ENCODE peak calls at places on chromosomes 6 and 20, in six cellular contexts. W is sigmoid colon, H is tibial nerve, Y is H1, Z is ovary, B is transverse colon. M is an unnamed sample. For H3K4me1, the result is how much of the 10 kb centered on the place peaks cover.

GRCh38 chr20:21808863-21809664 is 103.6 kb downstream of the PAX1 start:
- DNase-seq in W (no peak), H (peak), Y (peak), Z (no peak), B (peak), M (peak)

GRCh38 chr20:24910461-24910860 is 38.6 kb upstream of the CST7 start:
- DNase-seq in W (no peak), H (peak), Y (peak), Z (no peak), B (no peak), M (no peak)

GRCh38 chr6:111740506-111740905 is 132.7 kb downstream of the FYN start:
- DNase-seq in W (no peak), H (no peak), Y (no peak), Z (no peak), B (no peak), M (no peak)

GRCh38 chr6:151054304-151054703 is 185.5 kb upstream of the AKAP12 start:
- DNase-seq in W (no peak), H (peak), Y (no peak), Z (peak), B (no peak), M (no peak)

GRCh38 chr20:11000416-11000815 is 326.6 kb upstream of the JAG1 start:
- DNase-seq in W (no peak), H (no peak), Y (no peak), Z (no peak), B (no peak), M (no peak)

GRCh38 chr6:165659945-165660862 is 2.8 kb downstream of the PDE10A start:
- DNase-seq in W (no peak), H (no peak), Y (peak), Z (no peak), B (no peak), M (no peak)

GRCh38 chr6:159416891-159417540 is 247.8 kb downstream of the FNDC1 start:
- DNase-seq in W (no peak), H (no peak), Y (no peak), Z (no peak), B (no peak), M (no peak)

GRCh38 chr6:7008451-7008988 is 99.2 kb upstream of the RREB1 start:
- DNase-seq in W (no peak), H (no peak), Y (no peak), Z (no peak), B (no peak), M (no peak)

GRCh38 chr20:10733122-10733521 is 59.3 kb upstream of the JAG1 start:
- DNase-seq in W (no peak), H (no peak), Y (no peak), Z (no peak), B (no peak), M (no peak)

GRCh38 chr6:26295691-26296555 is 69.1 kb upstream of the BTN3A2 start:
- DNase-seq in W (no peak), H (no peak), Y (no peak), Z (no peak), B (peak), M (peak)

GRCh38 chr20:49385471-49385870 is 97.0 kb downstream of the KCNB1 start:
- DNase-seq in W (no peak), H (no peak), Y (no peak), Z (no peak), B (no peak), M (no peak)

GRCh38 chr20:2118783-2119182 is 17.2 kb downstream of the STK35 start:
- DNase-seq in W (no peak), H (no peak), Y (no peak), Z (no peak), B (no peak), M (no peak)

GRCh38 chr6:37665309-37665708 is 32.4 kb downstream of the MDGA1 start:
- DNase-seq in W (no peak), H (no peak), Y (no peak), Z (no peak), B (no peak), M (peak)

GRCh38 chr6:85394853-85395538 is 54.9 kb upstream of the NT5E start:
- DNase-seq in W (no peak), H (no peak), Y (no peak), Z (no peak), B (no peak), M (no peak)

GRCh38 chr20:15942130-15942529 is 631.1 kb downstream of the KIF16B start:
- DNase-seq in W (no peak), H (no peak), Y (no peak), Z (no peak), B (no peak), M (no peak)

GRCh38 chr20:21230686-21231085 is 72.4 kb upstream of the XRN2 start:
- DNase-seq in W (no peak), H (no peak), Y (no peak), Z (no peak), B (no peak), M (no peak)

GRCh38 chr6:12324096-12324495 is 33.9 kb downstream of the EDN1 start:
- DNase-seq in W (no peak), H (no peak), Y (no peak), Z (no peak), B (peak), M (peak)

GRCh38 chr6:8837343-8837742 is 402.0 kb upstream of the SLC35B3 start:
- DNase-seq in W (no peak), H (no peak), Y (no peak), Z (no peak), B (no peak), M (no peak)

GRCh38 chr6:30683980-30684338 is 2.5 kb downstream of the PPP1R18 start:
- DNase-seq in W (no peak), H (no peak), Y (no peak), Z (no peak), B (no peak), M (no peak)

GRCh38 chr20:44215125-44215524 is 4.6 kb upstream of the OSER1 start:
- DNase-seq in W (peak), H (peak), Y (peak), Z (peak), B (peak), M (peak)

GRCh38 chr20:34040300-34041015 is 46.7 kb downstream of the RALY start:
- DNase-seq in W (no peak), H (no peak), Y (no peak), Z (no peak), B (no peak), M (no peak)

DNA sequence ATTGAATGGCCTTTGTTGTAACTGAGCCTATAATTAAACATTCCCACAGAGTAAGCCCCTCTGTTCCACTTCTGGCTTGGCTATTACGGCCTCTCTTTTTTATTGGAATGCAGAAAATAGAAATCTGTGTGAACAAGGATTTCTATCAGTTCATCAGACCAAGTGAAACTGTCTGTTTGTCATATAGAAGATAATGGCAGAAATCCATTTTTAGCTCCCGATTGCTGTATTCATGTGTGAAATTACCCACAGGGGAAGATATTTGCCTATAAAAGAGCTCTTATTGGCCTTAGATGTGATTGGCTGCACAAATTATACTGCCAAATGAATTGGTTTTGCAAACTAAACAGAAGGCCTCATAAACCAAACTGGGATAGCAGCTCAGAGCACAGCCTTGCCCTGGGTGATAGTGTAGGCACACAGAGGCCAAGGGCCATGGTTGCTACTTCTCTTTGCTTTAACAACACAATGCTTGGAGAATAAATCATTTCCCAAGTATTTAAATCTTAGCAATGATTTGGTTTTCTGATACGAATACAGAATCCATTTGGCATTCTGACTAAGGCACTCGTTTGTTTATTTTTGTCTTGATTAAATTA is 241.4 kb upstream of the PLN start:
- DNase-seq in W (no peak), H (no peak), Y (no peak), Z (no peak), B (no peak), M (no peak)
- TF ChIP-seq EP300 in W (no peak), H (no peak), Y (no peak), Z (no peak), B (no peak), M (no peak)

GRCh38 chr6:32950449-32950848 is 2.4 kb downstream of the HLA-DMA start:
- DNase-seq in W (no peak), H (no peak), Y (no peak), Z (no peak), B (no peak), M (no peak)

GRCh38 chr6:32954983-32955802 is 2.3 kb upstream of the HLA-DMA start:
- DNase-seq in W (no peak), H (no peak), Y (peak), Z (no peak), B (peak), M (peak)

GRCh38 chr6:32953775-32954174 is 878 bp upstream of the HLA-DMA start:
- DNase-seq in W (no peak), H (no peak), Y (no peak), Z (no peak), B (no peak), M (no peak)

GRCh38 chr6:32954212-32954745 is 1.4 kb upstream of the HLA-DMA start:
- DNase-seq in W (no peak), H (no peak), Y (no peak), Z (no peak), B (no peak), M (no peak)

GRCh38 chr6:32952817-32953739 is at the start of gene HLA-DMA:
- DNase-seq in W (peak), H (peak), Y (peak), Z (peak), B (peak), M (peak)
- TF ChIP-seq POLR2A in W (peak), H (peak), Y (no peak), Z (no peak), B (peak), M (peak)

GRCh38 chr20:23160536-23161243 is 74.6 kb upstream of the CD93 start:
- DNase-seq in W (no peak), H (peak), Y (peak), Z (no peak), B (no peak), M (peak)
- H3K4me1 ChIP-seq in W (under half), H (under half), Y (under half), Z (under half), B (half or more), M (half or more)

DNA sequence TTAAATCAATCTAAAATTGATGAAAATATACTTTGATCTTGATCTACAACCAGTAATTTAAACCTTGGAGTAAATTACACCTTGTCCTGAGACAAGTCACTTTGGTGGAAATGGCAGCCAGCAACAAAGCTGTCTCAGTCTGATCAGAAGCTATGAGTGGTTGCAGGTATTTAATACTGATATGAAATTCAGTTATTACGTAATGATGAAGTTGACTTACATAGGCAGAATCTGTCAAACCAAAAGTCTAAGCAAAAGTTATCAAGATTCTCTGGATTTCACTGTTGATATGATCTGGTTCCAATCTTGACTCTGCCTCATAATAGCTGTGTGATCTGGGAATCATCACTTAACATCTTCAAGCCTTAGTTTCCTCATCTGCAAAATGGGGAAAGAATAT is 27.6 kb upstream of the GSTA5 start:
- DNase-seq in W (no peak), H (no peak), Y (no peak), Z (no peak), B (no peak), M (no peak)
- TF ChIP-seq EP300 in W (no peak), H (no peak), Y (no peak), Z (no peak), B (no peak), M (no peak)

GRCh38 chr6:42879372-42880239 is at the start of gene RPL7L1:
- DNase-seq in W (peak), H (peak), Y (peak), Z (peak), B (peak), M (peak)
- TF ChIP-seq POLR2A in W (peak), H (peak), Y (peak), Z (peak), B (peak), M (peak)

M was measured in stomach.